ENCODE peak calls at places on chromosomes 2 and 18, in nine cellular contexts. Q is amniotic stem cell; P is HTR-8/SVneo; Y is activated gamma-delta T cell treated with anti-CD3 and anti-CD28 coated beads, Interleukin-2, amount 50 U/mL, for 16 hours; U is naive thymus-derived CD8-positive, alpha-beta T cell; J is stimulated activated naive CD8-positive, alpha-beta T cell treated with anti-CD3 and anti-CD28 coated beads, Interleukin-15, Interleukin-2, amounts not matched to agents 100 U/mL and 50 U/mL, for 24 hours; W is choroid plexus epithelial cell; T is H54; S is activated CD4-positive, alpha-beta T cell treated with anti-CD3 and anti-CD28 coated beads for 4 hours. I is an unnamed sample.

GRCh38 chr2:229431331-229431954 is 160.4 kb upstream of the PID1 start:
- DNase-seq in J (no peak), W (peak; percentile 88), P (no peak), T (no peak), Q (peak; percentile 50), S (no peak), Y (no peak), U (no peak), I (no peak)

GRCh38 chr2:112163541-112163981 is 25.4 kb downstream of the FBLN7 start:
- DNase-seq in J (no peak), U (no peak), Y (no peak), Q (no peak), W (peak; percentile 35), S (no peak), T (no peak), P (no peak), I (no peak)

GRCh38 chr2:59604143-59604542 is 949.3 kb downstream of the BCL11A start:
- DNase-seq in J (no peak), S (no peak), U (no peak), Y (no peak), T (no peak), P (no peak), Q (no peak), W (no peak), I (no peak)

GRCh38 chr2:55090702-55091101 is 40.5 kb upstream of the RTN4 start:
- DNase-seq in P (no peak), Y (no peak), W (no peak), Q (no peak), T (no peak), S (no peak), J (no peak), U (no peak), I (no peak)

GRCh38 chr2:69509011-69509749 is 71.9 kb upstream of the NFU1 start:
- DNase-seq in T (no peak), S (no peak), Q (no peak), P (no peak), W (no peak), U (no peak), J (no peak), Y (no peak), I (no peak)

GRCh38 chr2:55425449-55425848 is 5.8 kb upstream of the CCDC88A start:
- DNase-seq in W (peak; percentile 91), Y (no peak), P (no peak), U (no peak), Q (peak; percentile 53), T (peak; percentile 26), S (no peak), J (no peak), I (no peak)

GRCh38 chr2:151049746-151050145 is 211.9 kb downstream of the RBM43 start:
- DNase-seq in Y (no peak), Q (peak; percentile 6), W (peak; percentile 86), U (no peak), P (no peak), J (no peak), S (no peak), T (no peak), I (no peak)

GRCh38 chr2:66343259-66343658 is 91.7 kb upstream of the MEIS1 start:
- DNase-seq in Q (no peak), Y (no peak), T (no peak), J (no peak), S (no peak), P (no peak), U (no peak), W (no peak), I (no peak)

GRCh38 chr2:43998263-43998662 is 2.5 kb upstream of the LRPPRC start:
- DNase-seq in U (no peak), Q (no peak), J (no peak), S (no peak), W (no peak), T (no peak), Y (no peak), P (no peak), I (no peak)

GRCh38 chr2:144505245-144505801 is 14.6 kb downstream of the ZEB2 start:
- DNase-seq in T (no peak), S (no peak), J (no peak), U (no peak), W (no peak), P (no peak), Q (no peak), Y (no peak), I (no peak)

GRCh38 chr2:12766421-12766879 is 49.7 kb downstream of the TRIB2 start:
- DNase-seq in U (no peak), S (no peak), Y (no peak), J (no peak), Q (no peak), T (no peak), W (no peak), P (no peak), I (no peak)

GRCh38 chr2:223008162-223008561 is 43.8 kb upstream of the KCNE4 start:
- DNase-seq in J (no peak), S (no peak), P (no peak), W (peak; percentile 67), T (no peak), Y (no peak), U (no peak), Q (peak; percentile 6), I (no peak)

GRCh38 chr18:40577255-40577654 is 1377.8 kb upstream of the PIK3C3 start:
- DNase-seq in J (no peak), S (no peak), P (no peak), W (peak; percentile 41), Q (no peak), T (no peak), Y (no peak), U (no peak), I (no peak)

GRCh38 chr2:170298861-170299429 is 121.0 kb downstream of the MYO3B start:
- DNase-seq in Q (no peak), Y (no peak), T (no peak), S (no peak), W (no peak), U (no peak), P (no peak), J (no peak), I (no peak)

GRCh38 chr18:56148373-56148772 is 490.0 kb downstream of the TXNL1 start:
- DNase-seq in Y (no peak), T (peak; percentile 3), S (no peak), W (no peak), J (no peak), P (no peak), Q (no peak), U (no peak), I (no peak)

GRCh38 chr2:134406311-134406710 is 152.4 kb downstream of the MGAT5 start:
- DNase-seq in U (no peak), T (no peak), W (no peak), Q (no peak), P (no peak), J (no peak), Y (no peak), S (no peak), I (no peak)

GRCh38 chr2:202608142-202608852 is 26.5 kb upstream of the FAM117B start:
- DNase-seq in Y (no peak), Q (no peak), P (no peak), S (no peak), U (no peak), W (no peak), J (no peak), T (no peak), I (no peak)

GRCh38 chr2:215107229-215108056 is 31.0 kb downstream of the ABCA12 start:
- DNase-seq in J (no peak), T (no peak), W (no peak), S (no peak), P (no peak), U (no peak), Q (no peak), Y (no peak), I (no peak)

GRCh38 chr2:67566292-67566691 is 169.2 kb downstream of the ETAA1 start:
- DNase-seq in T (no peak), W (no peak), Q (no peak), J (no peak), P (no peak), U (no peak), Y (no peak), S (no peak), I (no peak)

GRCh38 chr2:137255990-137256389 is 490.6 kb downstream of the THSD7B start:
- DNase-seq in T (peak; percentile 4), Y (no peak), S (no peak), P (no peak), J (no peak), W (no peak), U (no peak), Q (no peak), I (no peak)

GRCh38 chr18:79399275-79400081 is 3.7 kb downstream of the NFATC1 start:
- DNase-seq in U (peak; percentile 37), Y (no peak), W (no peak), P (no peak), J (peak; percentile 60), S (no peak), Q (no peak), T (no peak), I (no peak)

GRCh38 chr2:45923701-45924100 is 272.2 kb downstream of the PRKCE start:
- DNase-seq in T (no peak), Y (no peak), P (no peak), U (no peak), J (no peak), S (no peak), Q (no peak), W (no peak), I (no peak)

GRCh38 chr2:23788100-23788499 is 138.8 kb downstream of the ATAD2B start:
- DNase-seq in W (no peak), J (no peak), T (no peak), P (no peak), Y (no peak), U (peak; percentile 21), Q (no peak), S (no peak), I (no peak)

GRCh38 chr2:98608962-98609604 is 694 bp downstream of the UNC50 start:
- DNase-seq in U (no peak), S (no peak), Y (no peak), W (peak; percentile 68), J (no peak), P (peak; percentile 30), Q (no peak), T (no peak), I (no peak)

GRCh38 chr2:133986881-133987793 is 266.7 kb upstream of the MGAT5 start:
- DNase-seq in T (no peak), S (no peak), J (no peak), Y (no peak), P (no peak), Q (no peak), U (no peak), W (peak; percentile 14), I (no peak)

GRCh38 chr2:24017711-24018110 is 7.8 kb downstream of the MFSD2B start:
- DNase-seq in Q (no peak), S (no peak), J (no peak), P (no peak), W (no peak), T (no peak), Y (no peak), U (no peak), I (no peak)

GRCh38 chr2:202056611-202057010 is 16.4 kb upstream of the KIAA2012 start:
- DNase-seq in Y (no peak), Q (no peak), W (peak; percentile 65), J (no peak), T (no peak), S (no peak), U (no peak), P (no peak), I (no peak)

GRCh38 chr18:66616523-66616983 is 12.7 kb upstream of the CDH19 start:
- DNase-seq in W (peak; percentile 42), Q (no peak), S (no peak), U (no peak), T (no peak), J (no peak), Y (no peak), P (no peak), I (no peak)

GRCh38 chr2:285506-285905 is 2.4 kb downstream of the ALKAL2 start:
- DNase-seq in P (peak; percentile 29), T (no peak), Y (no peak), U (no peak), J (no peak), S (no peak), Q (no peak), W (peak; percentile 90), I (no peak)

GRCh38 chr18:34991152-34991551 is 50.1 kb upstream of the MAPRE2 start:
- DNase-seq in P (no peak), J (no peak), T (no peak), Q (no peak), S (no peak), W (no peak), Y (no peak), U (no peak), I (no peak)

GRCh38 chr2:128376241-128377041 is 57.8 kb upstream of the HS6ST1 start:
- DNase-seq in U (no peak), J (no peak), S (no peak), P (no peak), Q (no peak), W (no peak), T (no peak), Y (no peak), I (no peak)

I was measured in activated T-helper 9 cell treated with anti-CD3 and anti-CD28 coated beads, Interleukin-2, amount 50 U/mL, for 16 hours.